ENCODE peak calls at places on chromosome 6, in six cellular contexts. H, X, A, N, I and W are unnamed samples.

GRCh38 chr6:134446228-134446848 is 128.4 kb upstream of the SGK1 start:
- DNase-seq in H (peak), X (no peak), A (peak), N (no peak), I (no peak), W (no peak)

GRCh38 chr6:156634971-156635371 is 142.2 kb upstream of the ARID1B start:
- DNase-seq in H (no peak), X (no peak), A (no peak), N (no peak), I (no peak), W (peak)

GRCh38 chr6:23522751-23523527 is 603.1 kb upstream of the NRSN1 start:
- DNase-seq in H (no peak), X (no peak), A (peak), N (no peak), I (no peak), W (no peak)

GRCh38 chr6:45590751-45591184 is 213.0 kb upstream of the SUPT3H start:
- DNase-seq in H (peak), X (no peak), A (no peak), N (peak), I (no peak), W (no peak)

GRCh38 chr6:43517503-43518357 is 841 bp downstream of the POLR1C start:
- DNase-seq in H (peak), X (no peak), A (no peak), N (no peak), I (no peak), W (no peak)

GRCh38 chr6:146968041-146968760 is 236.0 kb upstream of the STXBP5 start:
- DNase-seq in H (peak), X (no peak), A (no peak), N (no peak), I (no peak), W (no peak)

GRCh38 chr6:117605169-117605826 is 3.0 kb upstream of the GOPC start:
- DNase-seq in H (peak), X (peak), A (peak), N (no peak), I (peak), W (peak)

GRCh38 chr6:42251911-42252637 is 34.4 kb upstream of the MRPS10 start:
- DNase-seq in H (peak), X (peak), A (no peak), N (peak), I (no peak), W (no peak)

GRCh38 chr6:19833947-19834346 is 3.2 kb upstream of the ID4 start:
- DNase-seq in H (no peak), X (no peak), A (no peak), N (no peak), I (no peak), W (no peak)

GRCh38 chr6:117072134-117072533 is 193.2 kb upstream of the VGLL2 start:
- DNase-seq in H (peak), X (peak), A (no peak), N (no peak), I (no peak), W (no peak)

GRCh38 chr6:113076116-113076515 is 729.0 kb downstream of the RFPL4B start:
- DNase-seq in H (no peak), X (no peak), A (no peak), N (no peak), I (no peak), W (no peak)

GRCh38 chr6:129667621-129668020 is 42.4 kb downstream of the ARHGAP18 start:
- DNase-seq in H (no peak), X (no peak), A (no peak), N (no peak), I (no peak), W (no peak)

GRCh38 chr6:449486-450419 is 58.2 kb downstream of the IRF4 start:
- DNase-seq in H (no peak), X (no peak), A (no peak), N (no peak), I (no peak), W (no peak)

GRCh38 chr6:153367006-153367405 is 235.9 kb upstream of the RGS17 start:
- DNase-seq in H (no peak), X (no peak), A (no peak), N (no peak), I (no peak), W (no peak)

GRCh38 chr6:6224933-6225486 is 95.5 kb downstream of the F13A1 start:
- DNase-seq in H (peak), X (no peak), A (no peak), N (no peak), I (no peak), W (no peak)

DNA sequence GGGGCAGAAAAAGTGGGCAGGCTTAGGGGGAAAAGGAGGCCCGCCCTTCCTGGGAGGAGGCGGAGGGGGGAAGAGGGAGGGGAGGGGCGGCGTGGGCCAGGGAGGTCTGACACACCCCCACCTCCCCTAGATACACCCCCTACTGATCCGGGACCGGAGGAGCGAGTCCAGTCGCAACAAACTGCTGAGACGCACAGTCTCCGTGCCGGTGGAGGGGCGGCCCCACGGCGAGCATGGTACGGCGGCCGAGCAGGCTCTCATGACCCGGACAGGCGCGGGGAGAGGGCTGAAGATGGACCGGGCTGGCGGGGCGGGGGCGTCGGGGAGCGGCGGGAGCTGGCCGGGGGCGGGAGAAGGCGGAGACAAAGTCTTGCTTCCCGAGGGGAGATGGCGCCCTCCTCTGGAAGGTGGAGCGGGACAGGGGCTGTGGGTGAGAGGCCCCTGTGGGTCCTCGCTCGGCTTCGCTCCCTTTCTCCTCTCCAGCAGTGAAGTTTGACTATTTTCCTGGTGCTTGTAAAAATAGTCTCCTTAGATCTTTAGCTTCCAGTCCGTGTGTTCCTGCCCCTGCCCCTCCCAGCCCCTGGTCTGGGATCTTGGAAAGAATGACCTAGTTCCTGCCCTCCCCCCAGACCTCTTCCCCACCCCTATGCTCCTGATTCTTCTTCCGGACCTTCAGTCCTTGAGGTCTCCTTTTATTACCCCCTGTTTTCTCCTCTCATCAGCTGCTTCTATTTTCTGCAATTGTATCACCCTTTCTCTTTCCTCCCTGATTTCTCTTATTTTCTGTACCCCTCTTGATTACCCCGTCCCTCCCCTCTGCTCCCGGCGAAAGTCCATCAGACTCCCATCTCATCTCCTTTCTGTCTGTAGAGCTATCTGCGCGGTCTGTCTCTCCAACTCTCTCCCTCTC is 6.1 kb downstream of the SYNGAP1 start:
- DNase-seq in H (peak), X (peak), A (peak), N (peak), I (peak), W (peak)
- TF ChIP-seq CTCF in H (peak), X (peak), A (peak), N (peak), I (peak), W (peak)

GRCh38 chr6:139164001-139164400 is 29.1 kb downstream of the HECA start:
- DNase-seq in H (no peak), X (no peak), A (no peak), N (no peak), I (no peak), W (peak)
- TF ChIP-seq CTCF in H (no peak), X (no peak), A (no peak), N (no peak), I (no peak), W (peak)

GRCh38 chr6:111482959-111483735 is at the start of gene REV3L:
- DNase-seq in H (peak), X (peak), A (peak), N (peak), I (peak), W (peak)
- TF ChIP-seq CTCF in H (no peak), X (no peak), A (no peak), N (no peak), I (no peak), W (no peak)

DNA sequence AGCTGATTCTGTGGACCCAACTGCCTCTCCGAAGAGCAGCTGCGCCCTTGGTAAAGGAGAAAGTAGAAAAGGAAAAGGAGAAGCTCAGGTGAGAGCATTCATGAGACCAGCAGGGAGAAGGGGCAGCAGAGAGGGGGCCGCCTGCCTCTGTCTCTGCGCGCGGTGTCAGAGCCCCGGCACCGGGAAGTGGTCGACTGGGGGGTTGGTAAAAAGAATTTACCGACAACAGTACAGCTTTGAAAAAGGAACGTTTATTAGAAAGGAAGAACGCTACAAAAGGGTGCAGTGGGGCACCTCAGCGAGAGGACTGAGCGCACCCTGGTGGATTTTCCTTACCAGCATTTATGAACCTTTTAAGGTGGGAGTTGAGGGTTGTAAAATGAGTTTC is 61.9 kb downstream of the GPR6 start:
- DNase-seq in H (peak), X (peak), A (peak), N (peak), I (peak), W (peak)
- TF ChIP-seq CTCF in H (peak), X (peak), A (peak), N (no peak), I (peak), W (peak)

GRCh38 chr6:17218023-17218748 is 63.0 kb upstream of the RBM24 start:
- DNase-seq in H (no peak), X (no peak), A (no peak), N (no peak), I (no peak), W (no peak)

GRCh38 chr6:17220040-17220439 is 61.1 kb upstream of the RBM24 start:
- DNase-seq in H (no peak), X (no peak), A (no peak), N (no peak), I (no peak), W (no peak)

GRCh38 chr6:17218749-17219093 is 62.4 kb upstream of the RBM24 start:
- DNase-seq in H (no peak), X (no peak), A (no peak), N (no peak), I (no peak), W (no peak)

GRCh38 chr6:17219098-17219497 is 62.1 kb upstream of the RBM24 start:
- DNase-seq in H (no peak), X (no peak), A (no peak), N (no peak), I (no peak), W (no peak)

DNA sequence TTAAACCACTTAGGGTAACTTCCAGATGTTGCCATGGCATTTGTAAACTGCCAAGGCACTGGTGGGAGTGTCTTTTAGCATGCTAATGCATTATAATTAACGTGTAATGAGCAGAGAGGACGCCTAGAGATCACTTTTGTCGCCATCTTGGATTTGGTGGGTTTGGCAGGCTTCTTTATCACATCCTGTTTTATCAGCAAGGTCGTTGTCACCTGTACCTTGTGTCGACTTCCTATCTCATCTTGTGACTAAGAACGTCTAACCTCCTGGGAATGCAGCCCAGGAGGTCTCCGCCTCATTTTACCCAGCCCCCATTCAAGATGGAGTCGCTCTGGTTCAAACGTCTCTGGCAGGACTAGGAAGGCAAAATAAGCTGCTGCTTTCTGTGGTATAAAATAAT is 60.6 kb upstream of the RBM24 start:
- DNase-seq in H (no peak), X (no peak), A (no peak), N (no peak), I (no peak), W (no peak)
- TF ChIP-seq CTCF in H (no peak), X (no peak), A (no peak), N (no peak), I (no peak), W (no peak)

GRCh38 chr6:101070044-101070608 is 189.0 kb upstream of the ASCC3 start:
- DNase-seq in H (no peak), X (no peak), A (no peak), N (no peak), I (no peak), W (no peak)

GRCh38 chr6:101066481-101066880 is 185.4 kb upstream of the ASCC3 start:
- DNase-seq in H (no peak), X (no peak), A (no peak), N (no peak), I (no peak), W (no peak)

DNA sequence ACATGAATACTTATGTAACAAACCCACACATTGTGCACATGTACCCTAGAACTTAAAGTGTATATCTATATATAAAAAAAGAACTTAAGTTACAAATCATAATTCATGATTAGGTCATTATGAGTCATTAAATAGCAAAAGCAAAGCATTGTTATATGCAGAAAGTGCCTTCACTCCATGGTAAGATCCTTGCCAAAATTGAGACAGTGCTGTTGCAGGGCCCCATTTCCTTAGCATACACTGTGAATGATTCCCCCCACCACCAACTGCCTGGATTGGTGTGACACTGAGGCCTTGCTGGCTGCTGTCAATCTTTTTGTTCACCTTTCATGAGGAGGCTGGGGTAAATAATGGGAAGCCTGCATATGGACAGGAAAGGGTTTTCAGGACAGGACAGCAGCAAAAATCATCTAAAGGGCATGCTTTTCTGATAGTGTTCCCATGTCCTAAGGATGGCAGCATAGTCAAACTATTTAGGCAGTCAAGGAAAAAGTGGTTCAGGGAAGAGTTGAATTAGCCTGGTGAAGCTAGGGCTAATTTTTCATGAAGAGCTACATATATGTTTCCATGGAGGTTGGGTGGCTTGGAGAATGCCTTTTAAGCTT is 188.2 kb upstream of the ASCC3 start:
- DNase-seq in H (peak), X (no peak), A (no peak), N (no peak), I (no peak), W (no peak)
- TF ChIP-seq CTCF in H (no peak), X (no peak), A (no peak), N (no peak), I (no peak), W (no peak)

DNA sequence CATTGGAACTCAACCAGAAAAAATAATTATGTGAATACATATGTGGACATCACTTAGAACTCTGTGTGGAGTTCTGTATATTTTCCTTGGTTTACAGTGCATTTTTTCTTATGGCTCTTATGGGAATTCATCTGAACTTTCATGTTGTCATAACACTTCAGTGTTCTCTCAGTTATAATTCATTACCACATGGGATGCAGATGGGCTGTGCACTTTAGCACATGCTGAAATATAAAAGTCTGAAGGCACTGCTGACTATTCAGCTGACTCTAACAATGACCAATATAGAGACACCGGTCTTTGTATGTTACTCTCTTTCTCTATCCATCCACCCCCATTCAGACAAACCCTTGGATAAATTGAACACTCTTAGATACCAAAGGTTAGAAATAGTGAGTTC is 29.3 kb downstream of the GRIK2 start:
- DNase-seq in H (no peak), X (no peak), A (no peak), N (no peak), I (no peak), W (no peak)
- TF ChIP-seq CTCF in H (no peak), X (no peak), A (no peak), N (no peak), I (no peak), W (no peak)